ENCODE peak calls at places on chromosomes 6 and 20, in four cellular contexts. Y, I, X and V are unnamed samples.

GRCh38 chr6:159203304-159204005 is 34.3 kb downstream of the FNDC1 start:
- ATAC-seq in X (no peak), I (peak), Y (no peak), V (no peak)

GRCh38 chr6:46626228-46626909 is 26.2 kb downstream of the CYP39A1 start:
- ATAC-seq in I (peak), X (peak), Y (no peak), V (no peak)

GRCh38 chr6:107495196-107495643 is 5.3 kb downstream of the SOBP start:
- ATAC-seq in Y (no peak), I (no peak), X (no peak), V (no peak)

GRCh38 chr20:31943052-31943471 is 8.8 kb downstream of the PDRG1 start:
- ATAC-seq in X (no peak), Y (peak), I (peak), V (no peak)

GRCh38 chr6:147195510-147195909 is 8.7 kb upstream of the STXBP5 start:
- ATAC-seq in X (no peak), I (no peak), Y (no peak), V (peak)

GRCh38 chr6:168275168-168275567 is 44.4 kb downstream of the DACT2 start:
- ATAC-seq in Y (no peak), I (no peak), X (no peak), V (no peak)

GRCh38 chr6:7919871-7920270 is 9.3 kb upstream of the TXNDC5 start:
- ATAC-seq in X (no peak), I (no peak), Y (no peak), V (peak)

GRCh38 chr6:15426395-15426794 is 180.5 kb downstream of the JARID2 start:
- ATAC-seq in Y (no peak), I (no peak), X (no peak), V (no peak)

GRCh38 chr6:111712398-111712797 is 106.7 kb upstream of the TRAF3IP2 start:
- ATAC-seq in Y (peak), X (no peak), I (peak), V (no peak)

GRCh38 chr6:17251953-17252352 is 29.2 kb upstream of the RBM24 start:
- ATAC-seq in Y (no peak), X (no peak), I (no peak), V (no peak)

GRCh38 chr6:89997456-89998445 is 103.5 kb downstream of the GJA10 start:
- ATAC-seq in X (no peak), Y (no peak), I (peak), V (peak)

GRCh38 chr6:45822269-45822812 is 193.3 kb downstream of the CLIC5 start:
- ATAC-seq in I (no peak), Y (no peak), X (no peak), V (no peak)

GRCh38 chr6:158110986-158111385 is 57.1 kb downstream of the SERAC1 start:
- ATAC-seq in I (no peak), X (no peak), Y (no peak), V (no peak)

GRCh38 chr20:47956261-47956995 is 171.1 kb upstream of the SULF2 start:
- ATAC-seq in X (no peak), Y (no peak), I (no peak), V (no peak)

GRCh38 chr20:43904195-43904594 is 10.5 kb upstream of the TOX2 start:
- ATAC-seq in X (no peak), I (no peak), Y (no peak), V (no peak)

GRCh38 chr6:150153905-150154492 is 11.2 kb downstream of the PPP1R14C start:
- ATAC-seq in I (no peak), Y (no peak), X (no peak), V (peak)

GRCh38 chr6:117280922-117281321 is 15.6 kb downstream of the VGLL2 start:
- ATAC-seq in I (no peak), X (peak), Y (no peak), V (no peak)

GRCh38 chr6:89411019-89411268 is 1.1 kb downstream of the RRAGD start:
- ATAC-seq in I (no peak), X (peak), Y (no peak), V (no peak)

GRCh38 chr6:113649916-113650609 is 207.1 kb upstream of the MARCKS start:
- ATAC-seq in Y (no peak), I (no peak), X (no peak), V (peak)

GRCh38 chr20:51563597-51564332 is 21.2 kb upstream of the NFATC2 start:
- ATAC-seq in I (peak), Y (peak), X (peak), V (peak)